ENCODE peak calls at places on chromosomes 2 and 18, in four cellular contexts. I is GM03348, M is foreskin fibroblast, J is left ventricle myocardium superior. K is an unnamed sample.
A peak's percentile ranks its signal among the peaks of the same experiment; 100 is the strongest.

GRCh38 chr2:232568161-232568560 is 17.7 kb downstream of the EIF4E2 start:
- DNase-seq in I (peak; percentile 86), M (peak; percentile 82), J (no peak), K (no peak)

GRCh38 chr2:160033732-160034392 is 28.6 kb downstream of the PLA2R1 start:
- DNase-seq in I (peak; percentile 46), M (peak; percentile 32), J (no peak), K (no peak)

GRCh38 chr2:182456784-182457183 is 29.9 kb upstream of the PDE1A start:
- DNase-seq in I (peak; percentile 72), M (no peak), J (no peak), K (no peak)

GRCh38 chr2:235073938-235074337 is 122.1 kb downstream of the SH3BP4 start:
- DNase-seq in I (no peak), M (no peak), J (no peak), K (no peak)

GRCh38 chr2:219448099-219448775 is 13.6 kb downstream of the SPEG start:
- DNase-seq in I (no peak), M (no peak), J (no peak), K (no peak)

GRCh38 chr2:44807344-44808025 is 134.0 kb upstream of the SIX3 start:
- DNase-seq in I (no peak), M (no peak), J (no peak), K (peak; percentile 44)

GRCh38 chr2:113203217-113203530 is 29.4 kb downstream of the PSD4 start:
- DNase-seq in I (peak; percentile 27), M (peak; percentile 59), J (no peak), K (no peak)

GRCh38 chr18:62745089-62745751 is 29.9 kb downstream of the PHLPP1 start:
- DNase-seq in I (no peak), M (no peak), J (no peak), K (no peak)

GRCh38 chr2:109375656-109376055 is 238.1 kb downstream of the SEPTIN10 start:
- DNase-seq in I (no peak), M (no peak), J (no peak), K (no peak)

GRCh38 chr18:59957957-59958356 is 58.2 kb downstream of the PMAIP1 start:
- DNase-seq in I (peak; percentile 15), M (peak; percentile 78), J (peak; percentile 67), K (peak; percentile 100)

GRCh38 chr2:136213836-136214235 is 95.9 kb upstream of the CXCR4 start:
- DNase-seq in I (no peak), M (no peak), J (no peak), K (no peak)

GRCh38 chr2:176814740-176815367 is 397.7 kb upstream of the HNRNPA3 start:
- DNase-seq in I (peak; percentile 59), M (peak; percentile 2), J (no peak), K (peak; percentile 73)

GRCh38 chr2:42585779-42586178 is 17.3 kb downstream of the MTA3 start:
- DNase-seq in I (no peak), M (no peak), J (no peak), K (no peak)

GRCh38 chr2:130387071-130387400 is 31.2 kb downstream of the PTPN18 start:
- DNase-seq in I (peak; percentile 34), M (no peak), J (peak; percentile 65), K (no peak)

GRCh38 chr2:45968946-45969584 is 317.6 kb downstream of the PRKCE start:
- DNase-seq in I (no peak), M (peak; percentile 41), J (no peak), K (no peak)

GRCh38 chr2:203585541-203585940 is 50.4 kb upstream of the RAPH1 start:
- DNase-seq in I (peak; percentile 22), M (no peak), J (no peak), K (peak; percentile 12)

GRCh38 chr2:3776311-3776710 is 72.9 kb downstream of the DCDC2C start:
- DNase-seq in I (no peak), M (no peak), J (no peak), K (no peak)

GRCh38 chr2:200219400-200220113 is 86.9 kb upstream of the SPATS2L start:
- DNase-seq in I (no peak), M (no peak), J (no peak), K (peak; percentile 12)

GRCh38 chr2:214293593-214293992 is 117.3 kb upstream of the VWC2L start:
- DNase-seq in I (no peak), M (no peak), J (no peak), K (no peak)

GRCh38 chr2:16123421-16123820 is 183.1 kb downstream of the MYCN start:
- DNase-seq in I (no peak), M (no peak), J (no peak), K (no peak)

GRCh38 chr2:158214431-158214830 is 112.8 kb downstream of the UPP2 start:
- DNase-seq in I (no peak), M (no peak), J (no peak), K (peak; percentile 83)

GRCh38 chr18:59114160-59114559 is 25.5 kb upstream of the SEC11C start:
- DNase-seq in I (no peak), M (no peak), J (no peak), K (no peak)

GRCh38 chr2:174176898-174177297 is 71.4 kb downstream of the OLA1 start:
- DNase-seq in I (no peak), M (no peak), J (no peak), K (peak; percentile 64)

GRCh38 chr2:16394986-16395550 is 270.6 kb downstream of the CYRIA start:
- DNase-seq in I (no peak), M (no peak), J (no peak), K (no peak)

GRCh38 chr2:152505495-152505906 is 170.5 kb downstream of the FMNL2 start:
- DNase-seq in I (peak; percentile 22), M (no peak), J (peak; percentile 55), K (no peak)

GRCh38 chr2:201228912-201229290 is 31.4 kb upstream of the CASP8 start:
- DNase-seq in I (no peak), M (no peak), J (no peak), K (no peak)

GRCh38 chr2:7809640-7810039 is 872.2 kb upstream of the ID2 start:
- DNase-seq in I (no peak), M (no peak), J (no peak), K (no peak)

GRCh38 chr2:156803967-156804366 is 367.8 kb downstream of the GPD2 start:
- DNase-seq in I (no peak), M (no peak), J (no peak), K (no peak)

GRCh38 chr18:13303761-13304364 is 85.3 kb downstream of the LDLRAD4 start:
- DNase-seq in I (peak; percentile 38), M (no peak), J (no peak), K (no peak)

GRCh38 chr2:146615778-146616177 is 1229.1 kb upstream of the ACVR2A start:
- DNase-seq in I (no peak), M (no peak), J (no peak), K (peak; percentile 12)

GRCh38 chr2:231244382-231245252 is 46.2 kb downstream of the ARMC9 start:
- DNase-seq in I (no peak), M (no peak), J (no peak), K (no peak)

GRCh38 chr2:6077585-6077984 is 385.4 kb downstream of the SOX11 start:
- DNase-seq in I (no peak), M (no peak), J (no peak), K (peak; percentile 4)